ENCODE peak calls at places on chromosome 2, in ten cellular contexts. D, I, L, M, J, X, O, Q, V and N are unnamed samples.

GRCh38 chr2:96202152-96202856 is 6.3 kb downstream of the STARD7 start:
- DNase-seq in J (no peak), D (no peak), L (no peak), X (no peak), I (no peak), V (no peak), M (no peak), O (peak), Q (no peak), N (no peak)

GRCh38 chr2:45651415-45652089 is at the start of gene PRKCE:
- DNase-seq in D (peak), J (peak), I (peak), L (no peak), V (peak), O (peak), M (no peak), X (peak), Q (no peak), N (peak)

GRCh38 chr2:239818531-239819011 is 206.6 kb downstream of the NDUFA10 start:
- DNase-seq in J (no peak), V (no peak), O (no peak), M (no peak), I (peak), X (no peak), L (no peak), D (no peak), Q (no peak), N (no peak)

GRCh38 chr2:58594175-58594574 is 353.1 kb upstream of the FANCL start:
- DNase-seq in D (no peak), Q (no peak), V (peak), I (no peak), M (no peak), O (no peak), L (no peak), X (no peak), J (no peak), N (no peak)

GRCh38 chr2:191165190-191165643 is 14.4 kb upstream of the STAT4 start:
- DNase-seq in I (no peak), L (no peak), J (no peak), X (peak), M (no peak), O (no peak), Q (peak), V (peak), D (no peak), N (peak)

GRCh38 chr2:42091671-42092070 is 43.9 kb downstream of the PKDCC start:
- DNase-seq in L (no peak), D (no peak), X (no peak), Q (no peak), O (no peak), V (no peak), J (no peak), M (no peak), I (no peak), N (no peak)

GRCh38 chr2:127567351-127567854 is 31.9 kb downstream of the MYO7B start:
- DNase-seq in V (no peak), Q (no peak), X (no peak), O (no peak), M (no peak), J (no peak), L (no peak), D (no peak), I (no peak), N (no peak)

GRCh38 chr2:101827246-101827645 is 129.7 kb downstream of the MAP4K4 start:
- DNase-seq in X (no peak), O (no peak), I (no peak), M (peak), Q (no peak), L (no peak), D (no peak), V (no peak), J (no peak), N (no peak)

GRCh38 chr2:147818741-147819140 is 26.1 kb upstream of the ACVR2A start:
- DNase-seq in O (no peak), I (no peak), L (no peak), M (no peak), J (no peak), X (no peak), D (no peak), Q (no peak), V (no peak), N (no peak)

GRCh38 chr2:130289780-130290179 is 52.9 kb upstream of the IMP4 start:
- DNase-seq in L (no peak), V (no peak), Q (no peak), O (no peak), M (no peak), J (no peak), I (no peak), D (no peak), X (no peak), N (no peak)

GRCh38 chr2:96839288-96839874 is 4.4 kb downstream of the ANKRD23 start:
- DNase-seq in O (peak), L (no peak), V (no peak), M (no peak), I (peak), Q (no peak), D (peak), X (peak), J (peak), N (no peak)

GRCh38 chr2:43221660-43222471 is 4.5 kb downstream of the ZFP36L2 start:
- DNase-seq in D (peak), J (peak), V (peak), I (peak), M (peak), Q (no peak), X (peak), O (peak), L (peak), N (peak)

GRCh38 chr2:16049406-16049805 is 109.1 kb downstream of the MYCN start:
- DNase-seq in D (no peak), O (no peak), J (no peak), X (no peak), Q (no peak), V (no peak), M (no peak), I (no peak), L (no peak), N (no peak)

GRCh38 chr2:194100201-194100600 is 1556.8 kb upstream of the SLC39A10 start:
- DNase-seq in L (no peak), J (no peak), O (no peak), X (no peak), I (no peak), D (no peak), V (no peak), Q (no peak), M (no peak), N (no peak)

GRCh38 chr2:100771125-100771524 is 48.8 kb upstream of the NPAS2 start:
- DNase-seq in V (no peak), O (no peak), X (no peak), L (no peak), Q (no peak), M (no peak), D (no peak), I (no peak), J (no peak), N (no peak)

GRCh38 chr2:151334082-151334815 is 23.1 kb upstream of the TNFAIP6 start:
- DNase-seq in J (no peak), I (no peak), D (no peak), M (peak), X (no peak), L (no peak), Q (no peak), V (peak), O (no peak), N (no peak)

GRCh38 chr2:237501892-237502513 is 15.0 kb downstream of the MLPH start:
- DNase-seq in J (no peak), X (no peak), V (no peak), D (no peak), L (no peak), O (no peak), M (no peak), Q (no peak), I (no peak), N (no peak)

GRCh38 chr2:130915149-130915548 is 78.4 kb downstream of the ARHGEF4 start:
- DNase-seq in J (no peak), V (no peak), O (no peak), I (no peak), Q (no peak), X (no peak), L (no peak), M (no peak), D (no peak), N (no peak)

GRCh38 chr2:209391776-209392401 is 32.0 kb upstream of the MAP2 start:
- DNase-seq in I (no peak), J (no peak), D (no peak), O (no peak), M (no peak), Q (no peak), X (no peak), L (no peak), V (no peak), N (no peak)

GRCh38 chr2:236667526-236667925 is 97.9 kb downstream of the ACKR3 start:
- DNase-seq in V (no peak), O (no peak), X (no peak), L (no peak), J (no peak), Q (no peak), M (no peak), D (no peak), I (no peak), N (no peak)

GRCh38 chr2:228866044-228866443 is 405.0 kb downstream of the PID1 start:
- DNase-seq in X (no peak), Q (no peak), L (no peak), D (no peak), O (no peak), M (no peak), I (peak), J (no peak), V (no peak), N (no peak)

GRCh38 chr2:178327516-178327915 is 123.5 kb downstream of the PRKRA start:
- DNase-seq in J (no peak), V (no peak), Q (peak), I (no peak), D (no peak), M (no peak), L (no peak), X (no peak), O (peak), N (no peak)

GRCh38 chr2:148524519-148524919 is 120.0 kb upstream of the EPC2 start:
- DNase-seq in D (peak), X (no peak), J (no peak), O (no peak), Q (no peak), V (no peak), L (no peak), M (no peak), I (no peak), N (no peak)

GRCh38 chr2:231655494-231656408 is 52.6 kb upstream of the PTMA start:
- DNase-seq in M (no peak), I (no peak), V (no peak), J (no peak), D (no peak), O (no peak), L (peak), X (no peak), Q (no peak), N (no peak)

GRCh38 chr2:239770240-239770639 is 254.9 kb downstream of the NDUFA10 start:
- DNase-seq in M (no peak), Q (peak), I (no peak), D (no peak), V (no peak), J (no peak), L (no peak), O (no peak), X (no peak), N (no peak)

GRCh38 chr2:113225505-113226259 is 51.9 kb downstream of the PSD4 start:
- DNase-seq in D (no peak), O (peak), V (peak), L (peak), X (no peak), M (no peak), I (no peak), J (no peak), Q (peak), N (no peak)

GRCh38 chr2:219254590-219255219 is 987 bp upstream of the TUBA4A start:
- DNase-seq in M (no peak), Q (no peak), O (no peak), X (no peak), L (peak), J (no peak), V (no peak), D (no peak), I (no peak), N (no peak)

GRCh38 chr2:42214669-42215068 is 45.5 kb downstream of the EML4 start:
- DNase-seq in L (peak), J (no peak), Q (no peak), D (no peak), I (no peak), M (no peak), X (no peak), O (no peak), V (no peak), N (no peak)

GRCh38 chr2:168392031-168392430 is 64.0 kb upstream of the CERS6 start:
- DNase-seq in X (no peak), L (peak), J (no peak), O (no peak), Q (no peak), V (no peak), I (no peak), D (no peak), M (no peak), N (no peak)

GRCh38 chr2:215409331-215410127 is 26.3 kb downstream of the FN1 start:
- DNase-seq in I (no peak), M (no peak), L (no peak), V (no peak), J (no peak), D (no peak), Q (no peak), O (no peak), X (peak), N (no peak)

GRCh38 chr2:118914721-118915453 is 27.1 kb upstream of the MARCO start:
- DNase-seq in M (no peak), L (no peak), X (no peak), D (no peak), Q (no peak), O (no peak), J (no peak), V (no peak), I (no peak), N (no peak)

GRCh38 chr2:153519260-153519875 is 40.8 kb upstream of the RPRM start:
- DNase-seq in J (peak), M (peak), D (peak), I (no peak), Q (peak), L (peak), X (peak), O (peak), V (peak), N (peak)

GRCh38 chr2:149409506-149409905 is 79.1 kb downstream of the LYPD6 start:
- DNase-seq in V (no peak), Q (no peak), X (no peak), O (no peak), D (no peak), J (no peak), I (no peak), M (no peak), L (no peak), N (no peak)

GRCh38 chr2:46915281-46915810 is at the start of gene MCFD2:
- DNase-seq in D (no peak), O (peak), M (no peak), V (peak), X (peak), I (peak), Q (no peak), L (no peak), J (peak), N (no peak)

GRCh38 chr2:54636425-54637139 is 86.9 kb upstream of the EML6 start:
- DNase-seq in O (peak), Q (no peak), D (no peak), I (no peak), J (no peak), X (no peak), M (no peak), L (no peak), V (no peak), N (no peak)

GRCh38 chr2:177131858-177132257 is 80.7 kb upstream of the HNRNPA3 start:
- DNase-seq in O (no peak), J (no peak), Q (no peak), L (no peak), D (no peak), M (no peak), I (no peak), V (no peak), X (no peak), N (no peak)